ENCODE peak calls at places on chromosomes 1 and 21, in four cellular contexts. Q, M, C and U are unnamed samples.

GRCh38 chr21:36804867-36805611 is 106.1 kb downstream of the SIM2 start:
- DNase-seq in Q (no peak), C (no peak), M (no peak), U (no peak)

GRCh38 chr1:114551400-114551799 is 30.0 kb downstream of the BCAS2 start:
- DNase-seq in Q (no peak), C (no peak), M (no peak), U (no peak)

GRCh38 chr1:225427249-225428065 is at the start of gene LBR:
- DNase-seq in Q (no peak), M (no peak), C (peak; percentile 65), U (no peak)

GRCh38 chr1:177849130-177849529 is 120.7 kb downstream of the SEC16B start:
- DNase-seq in M (no peak), C (no peak), Q (no peak), U (no peak)

GRCh38 chr1:79920970-79921669 is 914.6 kb upstream of the ADGRL4 start:
- DNase-seq in C (no peak), M (no peak), Q (no peak), U (no peak)

GRCh38 chr1:40634901-40635655 is 30.4 kb downstream of the RIMS3 start:
- DNase-seq in M (no peak), C (no peak), Q (no peak), U (no peak)

GRCh38 chr1:229310833-229311232 is 32.0 kb downstream of the CCSAP start:
- DNase-seq in C (no peak), Q (no peak), M (no peak), U (no peak)

GRCh38 chr1:116377564-116378529 is 4.8 kb downstream of the ATP1A1 start:
- DNase-seq in Q (peak; percentile 96), M (no peak), C (peak; percentile 64), U (no peak)

GRCh38 chr1:8911416-8912309 is 33.2 kb upstream of the ENO1 start:
- DNase-seq in Q (no peak), M (no peak), C (no peak), U (no peak)

GRCh38 chr1:98459471-98459870 is 202.1 kb upstream of the SNX7 start:
- DNase-seq in Q (no peak), C (no peak), M (no peak), U (no peak)

GRCh38 chr1:34762474-34763141 is 3.1 kb downstream of the GJB4 start:
- DNase-seq in Q (no peak), M (no peak), C (no peak), U (no peak)

GRCh38 chr21:31952828-31953227 is 80.0 kb downstream of the HUNK start:
- DNase-seq in C (no peak), Q (no peak), M (no peak), U (no peak)
- H3K4me1 ChIP-seq in C (peaks cover 3% of the 10 kb centered on the region), Q (no peaks in the 10 kb centered on the region), M (no peaks in the 10 kb centered on the region), U (no peaks in the 10 kb centered on the region)

GRCh38 chr1:998905-999796 is 746 bp downstream of the HES4 start:
- DNase-seq in M (no peak), C (peak; percentile 76), Q (no peak), U (no peak)
- TF ChIP-seq EZH2 in M (no peak), C (peak; percentile 65), Q (no peak), U (no peak)

DNA sequence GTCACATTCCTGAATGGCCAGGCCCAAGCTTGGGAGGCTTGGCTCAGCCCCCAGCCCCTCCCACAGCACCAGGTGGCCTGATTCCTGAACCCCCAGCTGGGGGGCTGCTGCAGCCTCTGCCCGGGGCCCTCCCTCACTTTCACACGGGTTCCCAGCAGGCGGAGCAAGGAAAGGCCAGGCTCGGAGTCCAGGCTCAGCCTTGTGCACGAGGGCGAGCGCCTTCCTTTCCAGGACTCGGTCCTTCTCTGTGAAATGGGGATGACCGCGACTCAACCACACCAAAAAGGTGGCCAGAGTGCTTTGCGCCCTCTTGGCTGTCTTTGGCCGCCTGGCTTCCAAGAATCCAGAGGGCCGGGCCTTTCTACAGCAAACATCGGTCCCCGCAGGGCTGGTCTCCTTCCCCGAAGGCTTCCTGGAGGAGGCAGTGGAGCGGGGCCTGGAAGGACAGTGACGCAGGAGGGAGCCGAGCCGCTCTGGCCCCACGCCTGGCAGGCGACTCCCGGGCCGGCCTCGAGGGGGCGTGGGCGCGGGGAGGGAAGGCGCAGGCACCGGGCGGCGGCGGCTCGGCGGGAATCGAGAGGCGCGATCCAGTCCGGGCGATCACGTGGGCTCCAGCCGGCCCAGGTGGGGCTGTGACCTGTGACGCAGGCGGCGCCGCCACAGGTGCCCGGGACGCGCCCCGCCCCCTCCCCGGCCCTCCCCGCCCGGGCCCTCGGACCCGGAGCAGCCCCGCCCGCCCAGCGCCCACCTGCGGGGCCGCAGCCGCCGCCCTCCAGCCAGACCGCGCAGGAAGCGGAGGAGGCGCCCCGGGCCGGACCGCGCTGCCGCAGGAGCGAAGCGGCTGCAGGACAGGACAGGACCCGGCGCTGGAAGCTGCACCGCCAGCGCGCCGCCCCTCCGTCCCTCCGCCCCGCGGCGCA is at the start of gene ARHGEF16:
- DNase-seq in C (peak; percentile 96), M (peak; percentile 66), Q (no peak), U (peak; percentile 23)
- H3K4me1 ChIP-seq in C (peaks cover 31% of the 10 kb centered on the region), M (peaks cover 29% of the 10 kb centered on the region), Q (no peaks in the 10 kb centered on the region), U (peaks cover 2% of the 10 kb centered on the region)

GRCh38 chr1:23384312-23385058 is 14.8 kb upstream of the ZNF436 start:
- DNase-seq in C (peak; percentile 37), Q (no peak), M (no peak), U (no peak)

GRCh38 chr1:23376890-23377811 is 7.5 kb upstream of the ZNF436 start:
- DNase-seq in M (peak; percentile 54), C (peak; percentile 49), Q (no peak), U (no peak)

GRCh38 chr1:23381233-23381885 is 11.7 kb upstream of the ZNF436 start:
- DNase-seq in C (no peak), Q (no peak), M (no peak), U (no peak)

GRCh38 chr1:23383547-23384311 is 14.1 kb upstream of the ZNF436 start:
- DNase-seq in M (no peak), Q (no peak), C (no peak), U (no peak)

DNA sequence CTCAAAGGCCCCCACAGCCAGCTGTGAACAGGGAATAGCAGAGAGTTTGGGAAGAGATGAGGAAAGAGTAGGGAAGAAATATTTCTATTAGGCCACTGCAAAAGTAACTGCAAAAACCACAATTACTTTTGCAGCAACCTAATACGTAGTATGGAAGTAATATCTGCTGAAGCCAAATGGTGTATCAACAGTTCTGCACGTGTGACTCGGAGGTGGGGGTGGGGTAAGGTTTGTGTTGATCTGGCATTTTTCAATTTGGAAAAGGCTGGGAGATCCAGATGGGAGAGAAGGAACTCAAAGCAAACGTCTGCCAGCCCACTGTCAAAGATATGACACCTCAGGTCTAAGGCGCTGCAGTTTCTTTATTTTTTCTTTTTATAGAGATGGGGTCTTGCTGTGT is 11.1 kb upstream of the ZNF436 start:
- DNase-seq in Q (no peak), M (no peak), C (no peak), U (no peak)
- TF ChIP-seq EZH2 in Q (no peak), M (no peak), C (no peak), U (no peak)

DNA sequence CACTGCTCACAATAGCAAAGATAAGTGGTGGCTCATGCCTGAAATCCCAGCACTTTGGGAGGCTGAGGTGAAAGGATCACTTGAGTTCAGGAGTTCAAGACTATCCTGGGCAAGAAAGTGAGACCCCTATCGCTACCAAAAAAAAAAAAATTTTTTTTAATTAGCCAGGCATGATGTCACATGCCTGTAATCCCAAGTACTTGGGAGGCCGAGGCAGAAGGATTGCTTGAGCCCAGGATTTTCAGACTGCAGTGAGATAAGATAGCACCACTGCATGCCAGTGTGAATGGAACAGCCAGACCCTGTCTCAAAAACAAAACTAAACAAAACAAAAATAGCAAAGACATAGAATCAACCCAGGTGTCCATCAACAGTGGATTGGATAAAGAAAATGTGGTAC is 50.6 kb downstream of the HSF2BP start:
- DNase-seq in Q (no peak), M (no peak), C (no peak), U (no peak)
- H3K4me1 ChIP-seq in Q (peaks cover 10% of the 10 kb centered on the region), M (peaks cover 24% of the 10 kb centered on the region), C (peaks cover 39% of the 10 kb centered on the region), U (peaks cover 14% of the 10 kb centered on the region)

DNA sequence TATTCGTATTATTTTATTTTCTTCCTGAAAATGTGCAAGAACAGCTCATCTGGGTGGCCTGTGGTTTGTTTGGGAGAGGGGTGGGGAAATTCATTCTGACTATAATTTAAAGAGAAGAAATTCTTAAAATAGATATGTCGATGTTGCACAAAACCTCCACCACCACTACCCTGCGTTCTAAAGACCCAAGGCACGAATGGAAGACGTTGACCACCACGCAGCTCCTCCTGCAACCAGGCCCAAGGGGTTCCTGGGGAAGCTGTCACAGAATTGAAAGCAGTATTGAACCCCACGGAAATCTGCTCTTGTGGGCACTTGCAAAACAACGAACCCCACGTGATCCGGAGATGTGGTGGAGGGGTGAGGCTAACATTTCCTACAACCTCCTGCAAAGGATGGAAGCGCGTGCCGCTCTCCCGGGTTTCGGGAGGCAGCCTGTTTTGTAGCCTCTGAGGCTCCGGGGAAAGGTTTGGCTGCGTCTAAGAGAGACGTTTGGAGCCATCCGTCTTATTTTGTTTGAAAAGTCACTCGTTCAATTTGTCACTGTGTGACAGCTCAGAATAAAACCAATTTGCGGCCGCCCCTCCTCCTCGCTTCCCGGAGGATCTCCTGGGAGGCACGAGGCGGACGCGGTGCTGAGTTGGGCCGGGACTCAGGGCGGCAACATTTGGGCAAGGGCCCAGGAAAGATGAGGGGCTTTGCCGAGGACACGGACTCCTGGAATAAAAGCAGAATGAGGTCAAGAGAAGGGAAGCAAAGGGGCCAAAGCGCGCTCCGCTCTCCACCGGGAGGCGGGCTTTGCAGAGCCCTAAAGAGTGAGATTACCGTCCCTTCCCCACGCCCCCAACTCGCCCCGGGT is 791 bp upstream of the HLX start:
- DNase-seq in M (no peak), C (no peak), Q (no peak), U (no peak)
- TF ChIP-seq EZH2 in M (no peak), C (peak; percentile 83), Q (no peak), U (no peak)

DNA sequence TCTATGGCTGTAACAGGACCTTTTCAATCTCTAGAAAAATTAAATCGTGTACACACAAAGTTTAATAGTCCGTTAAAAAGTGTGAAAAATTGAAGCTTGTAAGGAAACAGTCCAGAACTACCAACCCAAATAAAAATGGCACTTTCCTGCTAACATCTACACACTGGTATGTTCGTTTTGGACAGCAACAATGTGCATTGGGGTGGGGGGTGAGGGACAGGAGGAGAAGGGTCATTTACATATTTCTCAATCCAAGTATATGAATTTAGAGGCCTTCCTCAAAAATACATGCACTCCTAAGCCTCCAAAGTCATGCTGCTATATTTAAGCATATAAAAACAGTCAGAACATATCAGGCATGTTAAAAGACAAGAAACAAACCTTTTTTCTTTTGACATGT is 2.5 kb downstream of the PPP1R15B start:
- DNase-seq in C (no peak), M (no peak), Q (no peak), U (no peak)
- H3K4me1 ChIP-seq in C (peaks cover 17% of the 10 kb centered on the region), M (peaks cover 36% of the 10 kb centered on the region), Q (no peaks in the 10 kb centered on the region), U (peaks cover 9% of the 10 kb centered on the region)

DNA sequence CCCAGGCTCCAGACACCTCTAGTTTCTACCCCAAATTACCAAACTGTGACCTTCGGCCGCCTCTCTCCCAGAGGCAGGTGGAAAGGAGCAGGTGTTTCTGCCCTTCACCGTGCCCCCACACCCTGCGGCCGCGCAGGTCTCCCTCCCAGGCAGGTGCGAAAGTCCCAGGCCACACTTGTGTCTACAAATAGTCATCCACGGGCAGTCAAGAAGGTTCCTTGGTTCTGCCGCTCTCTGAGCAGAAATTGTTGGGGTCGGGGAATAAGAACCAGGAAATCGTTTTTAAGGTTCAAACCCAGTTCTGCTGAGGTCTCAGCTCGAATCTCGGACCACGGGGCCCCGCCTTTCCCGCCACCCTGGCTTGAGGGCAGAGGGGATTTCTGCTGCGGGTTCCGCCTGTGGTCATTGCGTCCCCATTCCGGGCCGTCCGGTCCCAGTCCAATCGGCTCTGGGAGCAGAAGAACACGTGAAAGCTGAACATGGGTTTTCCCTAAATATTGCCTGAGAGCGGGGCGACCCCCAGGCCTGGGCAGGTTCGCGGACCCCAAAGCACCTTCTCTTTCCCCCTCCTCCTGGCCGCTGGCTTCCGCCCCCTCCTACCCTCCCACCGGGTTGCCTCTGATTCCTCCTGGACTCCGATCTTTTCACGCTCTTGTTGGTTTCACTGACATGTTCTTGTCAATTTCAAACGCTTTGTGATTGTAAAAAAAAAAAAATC is 1.2 kb upstream of the ATF3 start:
- DNase-seq in C (no peak), Q (no peak), M (no peak), U (peak; percentile 82)
- TF ChIP-seq EZH2 in C (peak; percentile 67), Q (no peak), M (no peak), U (no peak)

GRCh38 chr1:64038965-64039926 is 164.2 kb upstream of the UBE2U start:
- DNase-seq in M (peak; percentile 15), C (peak; percentile 77), Q (no peak), U (peak; percentile 39)
- H3K4me1 ChIP-seq in M (peaks cover 7% of the 10 kb centered on the region), C (peaks cover 38% of the 10 kb centered on the region), Q (no peaks in the 10 kb centered on the region), U (no peaks in the 10 kb centered on the region)